ENCODE peak calls at places on chromosomes 16 and 17, in ten cellular contexts. H is Panc1, Q is HCT116, O is sigmoid colon, F is prostate gland, B is SK-N-SH, D is stomach, Z is esophagus muscularis mucosa, X is K562, V is SK-N-MC. G is an unnamed sample.

GRCh38 chr16:27048316-27048715 is 18.4 kb upstream of the C16orf82 start:
- DNase-seq in F (no peak), Q (no peak), D (no peak), B (no peak), H (no peak), V (no peak), O (no peak), Z (no peak), X (no peak), G (no peak)

GRCh38 chr16:83847371-83848225 is 39.8 kb downstream of the HSBP1 start:
- DNase-seq in H (no peak), V (no peak), X (no peak), F (no peak), O (no peak), D (no peak), B (peak; percentile 74), Z (no peak), Q (no peak), G (no peak)

GRCh38 chr17:48121921-48122650 is 14.5 kb downstream of the SNX11 start:
- DNase-seq in V (no peak), D (no peak), O (no peak), F (no peak), X (no peak), Z (no peak), H (no peak), Q (no peak), B (no peak), G (no peak)

GRCh38 chr16:58138852-58139251 is 9.7 kb upstream of the CFAP20 start:
- DNase-seq in F (no peak), X (no peak), D (no peak), Z (no peak), H (no peak), O (no peak), Q (no peak), B (no peak), V (no peak), G (no peak)

GRCh38 chr17:48330386-48330785 is 99.6 kb downstream of the SKAP1 start:
- DNase-seq in D (no peak), X (no peak), H (no peak), V (no peak), Z (no peak), O (no peak), F (no peak), B (no peak), Q (no peak), G (no peak)

GRCh38 chr17:39081851-39082250 is 69.6 kb downstream of the PLXDC1 start:
- DNase-seq in H (no peak), F (no peak), O (no peak), Q (no peak), Z (no peak), X (no peak), V (no peak), D (no peak), B (no peak), G (no peak)

GRCh38 chr17:75542184-75542583 is 16.7 kb downstream of the LLGL2 start:
- DNase-seq in X (no peak), Q (no peak), H (no peak), D (peak; percentile 49), B (no peak), O (no peak), V (no peak), F (no peak), Z (no peak), G (no peak)

GRCh38 chr17:57783338-57783742 is 38.2 kb upstream of the CCDC182 start:
- DNase-seq in V (no peak), O (peak; percentile 71), B (peak; percentile 98), H (no peak), F (peak; percentile 62), Q (peak; percentile 18), Z (no peak), X (peak; percentile 84), D (peak; percentile 80), G (no peak)

GRCh38 chr17:43659823-43660222 is 1.9 kb downstream of the MEOX1 start:
- DNase-seq in F (no peak), O (no peak), H (no peak), V (no peak), D (no peak), Q (no peak), Z (no peak), B (no peak), X (no peak), G (no peak)

GRCh38 chr17:31680126-31680525 is 178.9 kb downstream of the COPRS start:
- DNase-seq in O (no peak), H (no peak), B (no peak), Q (no peak), F (no peak), Z (peak; percentile 57), D (no peak), X (no peak), V (no peak), G (no peak)

DNA sequence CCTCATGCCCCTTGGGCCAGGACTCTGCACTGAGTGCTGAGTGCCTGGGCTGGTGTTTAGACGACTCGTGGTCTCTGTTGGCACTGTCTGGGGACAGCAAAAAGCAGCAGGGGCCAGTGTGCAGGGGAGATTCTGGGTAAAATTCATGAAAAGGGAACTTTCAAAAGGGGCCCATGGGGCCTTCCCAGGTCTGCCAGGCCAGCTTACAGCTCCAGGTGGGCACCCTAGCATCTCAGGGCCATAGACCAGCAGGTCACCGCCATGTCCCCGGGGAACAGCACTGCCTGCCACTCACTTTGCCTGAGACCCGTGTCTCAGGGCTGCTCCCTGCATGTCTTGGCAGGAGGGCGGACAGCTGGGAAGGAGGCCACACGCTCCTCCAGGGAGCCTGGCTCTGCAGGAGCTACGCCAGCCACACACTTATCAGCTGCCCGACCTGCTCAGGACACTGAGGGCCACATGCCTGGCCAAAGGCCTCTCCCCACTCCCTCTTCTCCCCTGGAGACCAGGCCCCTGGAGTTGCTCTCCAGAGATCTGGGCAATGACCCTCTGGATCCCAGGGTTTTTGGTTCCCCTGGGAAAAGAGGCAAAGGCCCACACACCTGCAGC is 8.8 kb upstream of the FASN start:
- DNase-seq in H (no peak), V (no peak), B (no peak), X (no peak), Z (no peak), D (peak; percentile 83), Q (no peak), F (no peak), O (peak; percentile 61), G (no peak)
- H3K4me3 ChIP-seq in H (no peak overlapping the region), V (peak overlapping the region; percentile 51), B (no peak overlapping the region), X (no peak overlapping the region), Z (peak overlapping the region; percentile 23), D (peak overlapping the region; percentile 23), Q (peak overlapping the region; percentile 70), F (no peak overlapping the region), O (no peak overlapping the region), G (peak overlapping the region; percentile 8)

DNA sequence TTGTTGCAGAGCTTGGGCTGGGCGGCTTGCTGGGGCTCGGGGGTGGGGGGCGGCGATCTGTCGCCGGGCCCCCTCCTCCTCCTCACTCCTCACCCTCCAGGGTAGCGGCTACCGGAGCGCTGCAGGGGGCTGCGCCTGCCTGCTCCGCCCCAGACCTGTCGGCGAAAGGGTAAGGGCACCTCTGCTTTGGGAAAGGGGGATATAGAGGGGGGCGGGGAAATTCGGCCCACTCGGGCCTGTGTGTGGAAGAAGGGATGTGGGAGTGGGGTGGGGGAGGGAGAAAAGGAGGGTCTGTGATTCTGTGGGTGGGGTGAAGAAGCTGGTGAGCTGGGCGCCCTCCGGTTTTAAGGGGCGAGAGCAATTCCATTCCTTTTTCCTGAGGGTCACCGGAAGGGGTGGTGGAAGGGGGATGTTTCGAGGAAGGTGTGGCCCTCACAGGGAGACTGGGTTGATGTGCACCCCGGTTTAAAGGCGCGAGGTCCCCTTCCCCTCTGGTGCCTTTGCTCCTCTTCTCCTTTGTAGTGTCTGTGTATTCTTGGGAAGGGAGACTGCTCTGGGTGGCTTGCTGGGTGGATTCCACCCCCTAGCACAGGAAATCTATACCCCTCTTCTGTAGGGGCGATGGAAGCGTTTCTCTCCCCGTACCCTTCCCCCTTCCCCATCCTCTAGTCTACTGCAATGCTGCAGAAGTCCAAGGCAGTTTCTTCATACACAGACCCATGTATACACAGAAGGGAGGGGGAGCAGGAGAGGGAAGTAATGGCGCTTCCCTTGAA is 881 bp downstream of the TAOK1 start:
- DNase-seq in V (no peak), B (peak; percentile 52), Z (no peak), D (no peak), F (peak; percentile 9), H (no peak), X (peak; percentile 41), Q (no peak), O (no peak), G (no peak)
- TF ChIP-seq POLR2AphosphoS5 in V (no peak), B (no peak), Z (no peak), D (no peak), F (peak; percentile 25), H (peak; percentile 2), X (no peak), Q (no peak), O (no peak), G (no peak)

DNA sequence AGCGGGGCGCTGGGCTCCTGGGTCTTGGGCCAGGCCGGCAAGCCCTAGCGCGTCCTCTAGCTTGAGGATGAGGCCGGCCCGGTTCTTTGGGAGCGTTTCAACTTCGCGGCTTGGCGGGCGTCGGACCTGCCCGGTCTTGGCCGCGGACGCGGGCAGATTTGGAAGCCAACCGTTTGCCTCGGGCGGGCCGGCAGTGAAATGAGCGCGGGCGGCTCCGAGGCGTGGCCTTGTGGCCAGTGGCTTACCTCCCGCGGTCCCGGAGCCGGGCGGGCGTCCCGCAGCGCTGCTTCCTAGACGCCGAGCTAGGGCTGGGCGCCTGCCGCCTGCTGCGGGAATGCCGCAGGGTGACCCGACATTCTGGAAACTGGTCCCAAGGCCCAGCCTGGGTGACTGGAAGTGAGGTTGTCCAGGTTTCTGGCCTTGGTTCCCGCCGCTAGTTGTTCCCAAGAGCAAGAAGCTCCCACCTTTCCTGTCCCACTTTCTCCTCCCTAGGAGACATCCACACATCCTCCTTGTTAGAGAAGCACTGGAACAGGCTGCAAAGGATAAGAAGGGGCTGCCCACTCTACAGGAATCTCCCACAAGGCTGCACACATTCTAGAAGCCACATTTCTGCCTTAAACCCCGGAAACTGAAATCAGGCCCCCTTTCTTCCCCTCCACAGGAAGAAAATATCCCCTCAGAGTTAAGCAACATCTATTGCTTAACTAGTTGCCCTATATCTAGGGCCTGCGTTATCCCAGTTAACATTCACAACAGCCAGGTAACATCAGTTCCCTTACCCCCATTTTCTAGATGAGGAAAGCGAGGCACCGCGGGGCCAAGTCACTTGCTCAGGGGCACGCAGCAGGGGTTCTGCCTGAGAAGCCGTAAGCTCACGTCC is 4.5 kb upstream of the CBX8 start:
- DNase-seq in Q (peak; percentile 45), Z (no peak), B (no peak), V (no peak), F (peak; percentile 54), X (no peak), H (no peak), O (no peak), D (peak; percentile 56), G (no peak)
- H3K4me3 ChIP-seq in Q (peak overlapping the region; percentile 75), Z (no peak overlapping the region), B (no peak overlapping the region), V (peak overlapping the region; percentile 73), F (no peak overlapping the region), X (no peak overlapping the region), H (peak overlapping the region; percentile 43), O (no peak overlapping the region), D (peak overlapping the region; percentile 20), G (peak overlapping the region; percentile 17)

DNA sequence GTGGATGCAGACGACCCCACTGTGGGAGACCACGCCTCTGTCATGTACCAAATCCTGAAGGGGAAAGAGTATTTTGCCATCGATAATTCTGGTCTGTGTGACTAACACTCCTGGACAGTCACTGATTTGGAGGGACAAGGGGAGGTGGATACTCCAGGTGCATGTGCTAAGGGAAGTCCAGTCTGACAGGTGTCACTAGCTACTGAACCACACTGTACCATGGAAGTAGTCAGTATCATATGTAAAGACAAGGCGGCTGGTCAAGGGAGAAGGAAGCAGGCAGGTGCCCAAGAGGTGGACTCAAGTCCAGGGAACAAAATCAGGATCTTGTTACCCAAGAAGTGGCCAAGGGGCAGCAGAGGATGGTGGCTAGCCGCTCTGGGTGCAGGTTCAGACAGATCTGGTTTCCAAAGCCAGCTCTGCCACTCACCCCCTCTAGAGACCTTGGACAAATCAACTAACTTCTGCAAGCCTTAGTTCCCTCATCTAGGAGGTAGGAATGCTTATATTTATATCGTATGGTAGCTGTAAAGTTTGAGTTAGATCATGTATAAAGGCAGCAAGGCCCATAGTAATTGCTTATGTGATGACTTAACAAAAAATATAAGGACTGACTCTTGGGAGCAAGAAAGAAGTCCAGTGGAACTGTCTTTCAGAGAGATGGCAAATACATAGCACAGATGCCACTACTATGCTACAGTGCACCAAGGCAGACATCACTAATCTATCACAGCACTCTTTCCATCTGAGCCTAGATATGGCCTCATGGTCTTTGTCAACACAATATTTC is 22.1 kb downstream of the CDH5 start:
- DNase-seq in V (no peak), Z (no peak), B (no peak), H (no peak), F (no peak), O (peak; percentile 24), D (peak; percentile 10), X (no peak), Q (no peak), G (no peak)
- TF ChIP-seq POLR2AphosphoS5 in V (no peak), Z (no peak), B (no peak), H (no peak), F (no peak), O (no peak), D (no peak), X (no peak), Q (no peak), G (no peak)